ENCODE peak calls at places on chromosomes 7 and 10, in four cellular contexts. One of them, this sample, is unnamed.
A peak's percentile ranks its signal among the peaks of the same experiment; 100 is the strongest.

GRCh38 chr10:90674927-90675326 is 182.9 kb downstream of the HTR7 start:
- DNase-seq in pons: no peak
- DNase-seq in SW480: no peak
- DNase-seq in stromal cell of bone marrow: peak; percentile 83
- DNase-seq in this sample: no peak

GRCh38 chr7:142516038-142516501 is 233.2 kb upstream of the PRSS1 start:
- DNase-seq in pons: peak; percentile 91
- DNase-seq in SW480: peak; percentile 75
- DNase-seq in stromal cell of bone marrow: peak; percentile 57
- DNase-seq in this sample: peak; percentile 65

GRCh38 chr7:81488210-81488609 is 281.6 kb downstream of the HGF start:
- DNase-seq in stromal cell of bone marrow: no peak
- DNase-seq in SW480: no peak
- DNase-seq in pons: no peak
- DNase-seq in this sample: no peak

GRCh38 chr10:103451091-103451801 is 924 bp downstream of the CALHM2 start:
- DNase-seq in pons: peak; percentile 25
- DNase-seq in stromal cell of bone marrow: peak; percentile 52
- DNase-seq in SW480: peak; percentile 64
- DNase-seq in this sample: peak; percentile 26

GRCh38 chr10:104417629-104418292 is 64.1 kb downstream of the CFAP58 start:
- DNase-seq in SW480: no peak
- DNase-seq in pons: peak; percentile 4
- DNase-seq in stromal cell of bone marrow: no peak
- DNase-seq in this sample: no peak

GRCh38 chr10:62666264-62666663 is 138.3 kb upstream of the ADO start:
- DNase-seq in stromal cell of bone marrow: no peak
- DNase-seq in SW480: no peak
- DNase-seq in pons: peak; percentile 33
- DNase-seq in this sample: no peak

GRCh38 chr10:31133628-31134302 is 102.1 kb upstream of the ZNF438 start:
- DNase-seq in stromal cell of bone marrow: no peak
- DNase-seq in SW480: peak; percentile 68
- DNase-seq in pons: peak; percentile 85
- DNase-seq in this sample: peak; percentile 73

GRCh38 chr10:97632949-97633884 is at the start of gene MORN4:
- DNase-seq in stromal cell of bone marrow: peak; percentile 84
- DNase-seq in SW480: peak; percentile 90
- DNase-seq in pons: peak; percentile 86
- DNase-seq in this sample: peak; percentile 95

GRCh38 chr7:139560678-139561077 is 37.2 kb downstream of the CLEC2L start:
- DNase-seq in SW480: no peak
- DNase-seq in pons: no peak
- DNase-seq in stromal cell of bone marrow: no peak
- DNase-seq in this sample: no peak

GRCh38 chr7:158976849-158977593 is 120.7 kb downstream of the DYNC2I1 start:
- DNase-seq in SW480: peak; percentile 70
- DNase-seq in stromal cell of bone marrow: peak; percentile 40
- DNase-seq in pons: peak; percentile 71
- DNase-seq in this sample: peak; percentile 58

GRCh38 chr10:44969854-44970253 is 8.8 kb downstream of the DEPP1 start:
- DNase-seq in SW480: no peak
- DNase-seq in pons: no peak
- DNase-seq in stromal cell of bone marrow: no peak
- DNase-seq in this sample: peak; percentile 23

GRCh38 chr7:132491546-132491945 is 84.7 kb downstream of the PLXNA4 start:
- DNase-seq in pons: no peak
- DNase-seq in stromal cell of bone marrow: no peak
- DNase-seq in SW480: no peak
- DNase-seq in this sample: no peak

GRCh38 chr10:18158698-18159342 is 18.6 kb downstream of the CACNB2 start:
- DNase-seq in pons: no peak
- DNase-seq in SW480: no peak
- DNase-seq in stromal cell of bone marrow: no peak
- DNase-seq in this sample: peak; percentile 66